ENCODE peak calls at places on chromosomes 11 and 22, in six cellular contexts. E is CMK, V is T-helper 1 cell, C is amniotic stem cell, H is left cardiac atrium, W is NCI-H460. O is an unnamed sample.
A peak's percentile ranks its signal among the peaks of the same experiment; 100 is the strongest.

GRCh38 chr22:17777005-17777716 is 2.9 kb upstream of the BID start:
- DNase-seq in E (peak; percentile 57), V (peak; percentile 59), C (no peak), H (no peak), W (no peak), O (no peak)

GRCh38 chr22:47043835-47044721 is 281.6 kb downstream of the TBC1D22A start:
- DNase-seq in E (peak; percentile 26), V (no peak), C (no peak), H (no peak), W (no peak), O (peak; percentile 40)

GRCh38 chr11:72405009-72405408 is 29.3 kb downstream of the CLPB start:
- DNase-seq in E (no peak), V (no peak), C (no peak), H (no peak), W (no peak), O (no peak)

GRCh38 chr11:1358286-1358685 is 31.4 kb upstream of the BRSK2 start:
- DNase-seq in E (no peak), V (no peak), C (no peak), H (peak; percentile 41), W (no peak), O (no peak)

GRCh38 chr22:17884084-17884483 is 109.8 kb upstream of the BID start:
- DNase-seq in E (no peak), V (no peak), C (no peak), H (no peak), W (no peak), O (no peak)

GRCh38 chr11:78244546-78245315 is 56.0 kb downstream of the USP35 start:
- DNase-seq in E (no peak), V (no peak), C (no peak), H (no peak), W (no peak), O (no peak)

GRCh38 chr22:31579835-31580242 is 82.2 kb downstream of the PISD start:
- DNase-seq in E (no peak), V (no peak), C (no peak), H (no peak), W (no peak), O (no peak)

GRCh38 chr22:17264321-17265052 is 45.3 kb upstream of the ADA2 start:
- DNase-seq in E (no peak), V (no peak), C (no peak), H (no peak), W (no peak), O (no peak)

GRCh38 chr11:33017478-33017877 is 1.8 kb downstream of the DEPDC7 start:
- DNase-seq in E (no peak), V (no peak), C (no peak), H (no peak), W (no peak), O (no peak)

GRCh38 chr11:78160557-78160956 is 21.1 kb upstream of the ALG8 start:
- DNase-seq in E (no peak), V (no peak), C (no peak), H (no peak), W (no peak), O (no peak)

GRCh38 chr11:62985351-62985750 is 584 bp upstream of the SLC22A6 start:
- DNase-seq in E (no peak), V (no peak), C (no peak), H (no peak), W (no peak), O (no peak)

GRCh38 chr11:42043312-42043711 is 583.9 kb upstream of the LRRC4C start:
- DNase-seq in E (no peak), V (no peak), C (no peak), H (no peak), W (no peak), O (no peak)

GRCh38 chr22:24693359-24693758 is 81.2 kb downstream of the PIWIL3 start:
- DNase-seq in E (no peak), V (no peak), C (no peak), H (no peak), W (no peak), O (no peak)

GRCh38 chr11:132438418-132438817 is 1068.0 kb downstream of the NTM start:
- DNase-seq in E (no peak), V (no peak), C (no peak), H (no peak), W (no peak), O (no peak)

O was measured in GM04503.